ENCODE peak calls at places on chromosomes 6 and 20, in five cellular contexts. I, Z, N, G and Y are unnamed samples.

GRCh38 chr6:110408891-110409290 is 6.5 kb downstream of the DDO start:
- DNase-seq in I (no peak), Z (no peak), N (peak), G (no peak), Y (no peak)

GRCh38 chr6:30781697-30782424 is 37.5 kb upstream of the IER3 start:
- DNase-seq in I (peak), Z (peak), N (no peak), G (peak), Y (no peak)

GRCh38 chr6:167872538-167873210 is 46.0 kb downstream of the AFDN start:
- DNase-seq in I (no peak), Z (no peak), N (no peak), G (no peak), Y (no peak)

GRCh38 chr6:116016846-116017545 is 43.7 kb downstream of the FRK start:
- DNase-seq in I (no peak), Z (no peak), N (no peak), G (no peak), Y (no peak)

GRCh38 chr20:444862-445426 is 17.4 kb downstream of the TBC1D20 start:
- DNase-seq in I (no peak), Z (no peak), N (no peak), G (no peak), Y (no peak)

GRCh38 chr6:391559-392440 is at the start of gene IRF4:
- DNase-seq in I (no peak), Z (no peak), N (peak), G (no peak), Y (no peak)

GRCh38 chr6:80605165-80605989 is 498.9 kb downstream of the BCKDHB start:
- DNase-seq in I (peak), Z (no peak), N (no peak), G (no peak), Y (no peak)

GRCh38 chr6:122789078-122789861 is at the start of gene SMPDL3A:
- DNase-seq in I (peak), Z (peak), N (peak), G (peak), Y (peak)

GRCh38 chr6:132285004-132285780 is 116.1 kb downstream of the MOXD1 start:
- DNase-seq in I (no peak), Z (no peak), N (no peak), G (no peak), Y (no peak)

GRCh38 chr20:62352402-62353288 is 14.5 kb downstream of the LAMA5 start:
- DNase-seq in I (peak), Z (peak), N (no peak), G (no peak), Y (no peak)

GRCh38 chr20:36644032-36644712 is 1.8 kb downstream of the SLA2 start:
- DNase-seq in I (no peak), Z (no peak), N (no peak), G (no peak), Y (no peak)

GRCh38 chr20:10857362-10858070 is 183.7 kb upstream of the JAG1 start:
- DNase-seq in I (peak), Z (peak), N (no peak), G (no peak), Y (no peak)

GRCh38 chr6:105753184-105754097 is 332.7 kb upstream of the PRDM1 start:
- DNase-seq in I (peak), Z (no peak), N (no peak), G (no peak), Y (no peak)

GRCh38 chr20:10501377-10501776 is 66.3 kb downstream of the SLX4IP start:
- DNase-seq in I (no peak), Z (no peak), N (no peak), G (no peak), Y (no peak)

GRCh38 chr20:63657260-63657936 is 714 bp upstream of the RTEL1 start:
- DNase-seq in I (no peak), Z (no peak), N (no peak), G (no peak), Y (peak)

GRCh38 chr6:157669747-157670216 is 153.3 kb upstream of the SNX9 start:
- DNase-seq in I (peak), Z (peak), N (peak), G (no peak), Y (no peak)

GRCh38 chr6:13352165-13352564 is 23.8 kb upstream of the TBC1D7 start:
- DNase-seq in I (no peak), Z (no peak), N (no peak), G (no peak), Y (no peak)

GRCh38 chr20:57648878-57649616 is 28.8 kb upstream of the ZBP1 start:
- DNase-seq in I (no peak), Z (no peak), N (no peak), G (no peak), Y (no peak)

GRCh38 chr6:72699142-72699541 is 77.3 kb downstream of the KCNQ5 start:
- DNase-seq in I (no peak), Z (no peak), N (no peak), G (no peak), Y (no peak)

GRCh38 chr6:52409499-52409898 is 10.6 kb upstream of the EFHC1 start:
- DNase-seq in I (no peak), Z (no peak), N (no peak), G (no peak), Y (no peak)

GRCh38 chr6:26388441-26388840 is 5.5 kb downstream of the BTN2A2 start:
- DNase-seq in I (no peak), Z (no peak), N (no peak), G (no peak), Y (no peak)

GRCh38 chr6:38658768-38659167 is 19.0 kb upstream of the BTBD9 start:
- DNase-seq in I (no peak), Z (no peak), N (no peak), G (no peak), Y (no peak)

GRCh38 chr6:106128981-106129761 is 43.0 kb downstream of the PRDM1 start:
- DNase-seq in I (no peak), Z (no peak), N (no peak), G (no peak), Y (no peak)

GRCh38 chr20:8454137-8454712 is 322.2 kb downstream of the PLCB1 start:
- DNase-seq in I (no peak), Z (no peak), N (peak), G (no peak), Y (no peak)

GRCh38 chr20:40811660-40812414 is 122.8 kb upstream of the MAFB start:
- DNase-seq in I (no peak), Z (no peak), N (peak), G (no peak), Y (no peak)
- TF ChIP-seq CTCF in I (no peak), Z (no peak), N (peak), G (no peak), Y (peak)

DNA sequence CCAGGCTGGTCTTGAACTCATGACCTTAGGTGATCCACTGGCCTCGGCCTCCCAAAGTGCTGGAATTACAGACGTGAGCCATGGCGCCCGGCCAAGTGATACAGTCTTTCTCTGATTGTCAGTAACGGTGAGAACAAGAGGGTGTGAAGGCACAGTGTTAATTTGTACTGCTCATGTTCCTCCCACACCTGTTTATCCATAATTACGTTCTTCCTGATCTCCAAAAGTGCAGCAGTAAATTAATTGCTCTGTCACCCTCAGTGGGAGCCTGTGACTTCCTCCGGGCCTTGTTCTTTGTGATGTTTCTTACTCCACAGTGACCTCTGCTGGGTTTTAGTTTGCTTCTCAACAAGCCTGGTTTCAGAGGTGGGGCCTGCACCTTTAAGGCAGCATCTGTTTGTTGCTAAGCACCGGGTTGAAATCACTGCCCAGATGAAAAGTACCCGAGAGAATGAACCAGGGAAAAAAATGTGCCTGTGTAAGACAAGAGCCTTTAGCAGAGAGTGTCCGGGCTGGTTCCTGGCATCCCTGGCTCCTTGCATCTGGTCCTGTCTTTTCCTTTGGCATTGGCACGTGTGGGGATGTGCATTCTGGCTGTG is 89.1 kb upstream of the CLDN20 start:
- DNase-seq in I (peak), Z (peak), N (peak), G (peak), Y (no peak)
- TF ChIP-seq CTCF in I (peak), Z (peak), N (peak), G (peak), Y (peak)

GRCh38 chr6:160137989-160138835 is 16.6 kb downstream of the SLC22A1 start:
- DNase-seq in I (peak), Z (no peak), N (no peak), G (peak), Y (no peak)
- TF ChIP-seq CTCF in I (peak), Z (peak), N (peak), G (peak), Y (peak)

DNA sequence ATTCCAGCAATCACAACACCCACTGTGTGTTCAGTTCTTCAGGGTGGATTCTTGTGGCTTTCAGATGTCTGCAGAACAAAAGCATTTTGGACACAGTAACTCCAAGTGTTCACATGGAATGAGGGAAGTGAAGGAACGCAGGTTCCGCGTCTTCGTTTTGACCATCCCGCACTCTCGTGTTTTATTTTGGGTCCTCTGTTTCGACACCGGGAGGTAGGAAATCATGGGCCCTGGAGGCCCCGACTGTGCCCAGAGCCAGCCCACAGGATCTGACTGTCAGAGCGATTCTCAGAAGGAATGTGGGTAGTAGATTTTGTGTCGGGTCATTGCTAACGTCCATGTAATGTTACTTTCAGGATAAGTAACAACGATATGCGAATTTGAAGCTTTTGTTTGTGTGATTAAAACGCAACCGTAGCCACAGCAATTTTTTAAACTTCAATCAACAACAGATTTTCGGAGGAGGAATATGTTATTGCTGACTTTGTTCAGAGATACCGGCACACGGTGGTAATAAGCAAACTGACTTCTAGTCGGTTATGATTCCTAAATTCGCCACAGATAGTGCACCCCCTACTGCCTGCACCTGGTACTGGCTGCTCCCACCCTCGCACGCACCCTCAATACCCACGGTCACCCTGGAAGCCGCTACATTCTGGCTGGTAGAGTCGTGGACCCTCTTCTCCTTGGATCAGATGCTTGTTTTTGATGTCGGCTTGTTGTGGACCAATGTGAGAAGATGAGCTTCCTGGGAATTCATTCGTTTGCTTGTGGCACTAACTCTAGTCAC is 10.5 kb downstream of the NPEPL1 start:
- DNase-seq in I (no peak), Z (no peak), N (no peak), G (no peak), Y (peak)
- TF ChIP-seq CTCF in I (no peak), Z (peak), N (peak), G (no peak), Y (peak)

GRCh38 chr6:78302411-78302810 is 564.9 kb upstream of the IRAK1BP1 start:
- DNase-seq in I (no peak), Z (no peak), N (no peak), G (no peak), Y (no peak)

DNA sequence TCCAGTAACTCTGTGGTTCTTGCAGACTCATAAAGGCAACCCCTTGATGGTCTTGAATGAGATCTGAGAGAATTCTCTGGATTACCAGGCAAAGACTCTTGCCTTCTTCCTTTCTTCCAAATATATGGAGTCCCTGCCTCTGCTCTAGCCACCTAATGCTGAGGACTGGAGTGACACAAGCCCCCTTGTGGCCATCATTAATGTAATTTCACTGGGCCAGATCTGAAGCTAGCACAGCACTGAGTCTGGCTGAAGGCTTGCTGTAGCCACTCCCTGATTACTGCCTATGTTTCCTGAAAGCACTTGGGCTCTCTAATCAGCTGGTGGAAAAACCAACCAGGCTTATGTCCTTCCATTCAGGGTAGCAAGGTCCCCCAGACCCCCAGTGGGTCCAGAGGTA is 559.3 kb upstream of the IRAK1BP1 start:
- DNase-seq in I (no peak), Z (no peak), N (peak), G (no peak), Y (no peak)
- TF ChIP-seq CTCF in I (no peak), Z (no peak), N (peak), G (peak), Y (peak)

DNA sequence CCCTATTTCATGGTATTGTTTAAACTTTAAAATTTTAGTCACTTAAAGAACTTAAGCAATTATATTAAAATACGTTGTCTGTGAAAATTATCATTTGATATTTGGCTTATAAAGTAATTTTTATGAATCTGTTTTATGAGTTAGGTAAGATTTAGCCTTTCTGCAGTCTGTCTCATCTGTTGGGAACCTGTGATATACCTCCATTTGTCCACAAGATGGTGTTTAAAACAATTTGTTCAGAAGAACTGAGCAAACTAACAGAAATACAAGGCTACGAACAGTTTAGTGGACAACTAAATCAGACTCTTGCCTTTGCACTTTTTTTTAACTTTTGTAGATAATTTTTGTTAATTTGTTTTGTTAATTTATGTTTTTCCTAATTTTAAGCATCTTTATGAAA is 92.4 kb downstream of the COL9A1 start:
- DNase-seq in I (no peak), Z (no peak), N (no peak), G (no peak), Y (no peak)
- TF ChIP-seq CTCF in I (peak), Z (no peak), N (peak), G (peak), Y (peak)